ENCODE peak calls at places on chromosomes 2 and 18, in nine cellular contexts. One of them, this sample, is unnamed.

GRCh38 chr2:167595021-167595420 is 652.4 kb downstream of the STK39 start:
- DNase-seq in T-cell: no peak
- DNase-seq in stimulated activated CD8-positive, alpha-beta memory T cell treated with anti-CD3 and anti-CD28 coated beads, Interleukin-2, amount 100 ng/mL, for 48 hours: no peak
- DNase-seq in NCI-H69: no peak
- DNase-seq in choroid plexus epithelial cell: no peak
- DNase-seq in effector CD4-positive, alpha-beta T cell: no peak
- DNase-seq in progenitor cell of endocrine pancreas: no peak
- DNase-seq in NCI-H82: no peak
- DNase-seq in posterior vena cava: no peak
- DNase-seq in this sample: no peak

GRCh38 chr2:6337123-6337830 is 528.4 kb downstream of the CMPK2 start:
- DNase-seq in T-cell: no peak
- DNase-seq in stimulated activated CD8-positive, alpha-beta memory T cell treated with anti-CD3 and anti-CD28 coated beads, Interleukin-2, amount 100 ng/mL, for 48 hours: no peak
- DNase-seq in NCI-H69: peak; percentile 63
- DNase-seq in choroid plexus epithelial cell: no peak
- DNase-seq in effector CD4-positive, alpha-beta T cell: no peak
- DNase-seq in progenitor cell of endocrine pancreas: no peak
- DNase-seq in NCI-H82: no peak
- DNase-seq in posterior vena cava: no peak
- DNase-seq in this sample: no peak

GRCh38 chr2:28368417-28368798 is 24.2 kb upstream of the FOSL2 start:
- DNase-seq in T-cell: no peak
- DNase-seq in stimulated activated CD8-positive, alpha-beta memory T cell treated with anti-CD3 and anti-CD28 coated beads, Interleukin-2, amount 100 ng/mL, for 48 hours: no peak
- DNase-seq in NCI-H69: no peak
- DNase-seq in choroid plexus epithelial cell: no peak
- DNase-seq in effector CD4-positive, alpha-beta T cell: no peak
- DNase-seq in progenitor cell of endocrine pancreas: no peak
- DNase-seq in NCI-H82: no peak
- DNase-seq in posterior vena cava: no peak
- DNase-seq in this sample: no peak

GRCh38 chr2:17813742-17814458 is 2.4 kb upstream of the MSGN1 start:
- DNase-seq in T-cell: no peak
- DNase-seq in stimulated activated CD8-positive, alpha-beta memory T cell treated with anti-CD3 and anti-CD28 coated beads, Interleukin-2, amount 100 ng/mL, for 48 hours: no peak
- DNase-seq in NCI-H69: peak; percentile 19
- DNase-seq in choroid plexus epithelial cell: peak; percentile 21
- DNase-seq in effector CD4-positive, alpha-beta T cell: no peak
- DNase-seq in progenitor cell of endocrine pancreas: no peak
- DNase-seq in NCI-H82: peak; percentile 85
- DNase-seq in posterior vena cava: no peak
- DNase-seq in this sample: no peak

GRCh38 chr2:224284134-224284946 is 117.6 kb downstream of the FAM124B start:
- DNase-seq in T-cell: no peak
- DNase-seq in stimulated activated CD8-positive, alpha-beta memory T cell treated with anti-CD3 and anti-CD28 coated beads, Interleukin-2, amount 100 ng/mL, for 48 hours: no peak
- DNase-seq in NCI-H69: peak; percentile 54
- DNase-seq in choroid plexus epithelial cell: peak; percentile 45
- DNase-seq in effector CD4-positive, alpha-beta T cell: peak; percentile 18
- DNase-seq in progenitor cell of endocrine pancreas: no peak
- DNase-seq in NCI-H82: peak; percentile 77
- DNase-seq in posterior vena cava: no peak
- DNase-seq in this sample: no peak

GRCh38 chr2:111199840-111200239 is 79.1 kb downstream of the BCL2L11 start:
- DNase-seq in T-cell: no peak
- DNase-seq in stimulated activated CD8-positive, alpha-beta memory T cell treated with anti-CD3 and anti-CD28 coated beads, Interleukin-2, amount 100 ng/mL, for 48 hours: no peak
- DNase-seq in NCI-H69: no peak
- DNase-seq in choroid plexus epithelial cell: no peak
- DNase-seq in effector CD4-positive, alpha-beta T cell: no peak
- DNase-seq in progenitor cell of endocrine pancreas: no peak
- DNase-seq in NCI-H82: no peak
- DNase-seq in posterior vena cava: no peak
- DNase-seq in this sample: no peak

GRCh38 chr2:99856119-99856518 is 286.3 kb downstream of the AFF3 start:
- DNase-seq in T-cell: no peak
- DNase-seq in stimulated activated CD8-positive, alpha-beta memory T cell treated with anti-CD3 and anti-CD28 coated beads, Interleukin-2, amount 100 ng/mL, for 48 hours: no peak
- DNase-seq in NCI-H69: no peak
- DNase-seq in choroid plexus epithelial cell: no peak
- DNase-seq in effector CD4-positive, alpha-beta T cell: no peak
- DNase-seq in progenitor cell of endocrine pancreas: no peak
- DNase-seq in NCI-H82: no peak
- DNase-seq in posterior vena cava: no peak
- DNase-seq in this sample: no peak

GRCh38 chr2:150075831-150076230 is 411.6 kb downstream of the RND3 start:
- DNase-seq in T-cell: no peak
- DNase-seq in stimulated activated CD8-positive, alpha-beta memory T cell treated with anti-CD3 and anti-CD28 coated beads, Interleukin-2, amount 100 ng/mL, for 48 hours: no peak
- DNase-seq in NCI-H69: no peak
- DNase-seq in choroid plexus epithelial cell: peak; percentile 46
- DNase-seq in effector CD4-positive, alpha-beta T cell: no peak
- DNase-seq in progenitor cell of endocrine pancreas: no peak
- DNase-seq in NCI-H82: no peak
- DNase-seq in posterior vena cava: no peak
- DNase-seq in this sample: no peak

GRCh38 chr2:30323499-30323898 is 92.2 kb downstream of the LBH start:
- DNase-seq in T-cell: no peak
- DNase-seq in stimulated activated CD8-positive, alpha-beta memory T cell treated with anti-CD3 and anti-CD28 coated beads, Interleukin-2, amount 100 ng/mL, for 48 hours: no peak
- DNase-seq in NCI-H69: peak; percentile 64
- DNase-seq in choroid plexus epithelial cell: no peak
- DNase-seq in effector CD4-positive, alpha-beta T cell: no peak
- DNase-seq in progenitor cell of endocrine pancreas: no peak
- DNase-seq in NCI-H82: peak; percentile 66
- DNase-seq in posterior vena cava: no peak
- DNase-seq in this sample: no peak

GRCh38 chr18:63098014-63098981 is 221.3 kb downstream of the BCL2 start:
- DNase-seq in T-cell: peak; percentile 49
- DNase-seq in stimulated activated CD8-positive, alpha-beta memory T cell treated with anti-CD3 and anti-CD28 coated beads, Interleukin-2, amount 100 ng/mL, for 48 hours: peak; percentile 31
- DNase-seq in NCI-H69: no peak
- DNase-seq in choroid plexus epithelial cell: no peak
- DNase-seq in effector CD4-positive, alpha-beta T cell: no peak
- DNase-seq in progenitor cell of endocrine pancreas: no peak
- DNase-seq in NCI-H82: no peak
- DNase-seq in posterior vena cava: no peak
- DNase-seq in this sample: no peak

GRCh38 chr2:198293281-198293680 is 488.9 kb downstream of the PLCL1 start:
- DNase-seq in T-cell: no peak
- DNase-seq in stimulated activated CD8-positive, alpha-beta memory T cell treated with anti-CD3 and anti-CD28 coated beads, Interleukin-2, amount 100 ng/mL, for 48 hours: no peak
- DNase-seq in NCI-H69: no peak
- DNase-seq in choroid plexus epithelial cell: no peak
- DNase-seq in effector CD4-positive, alpha-beta T cell: no peak
- DNase-seq in progenitor cell of endocrine pancreas: no peak
- DNase-seq in NCI-H82: no peak
- DNase-seq in posterior vena cava: no peak
- DNase-seq in this sample: no peak

GRCh38 chr2:118697771-118698170 is 149.7 kb downstream of the EN1 start:
- DNase-seq in T-cell: no peak
- DNase-seq in stimulated activated CD8-positive, alpha-beta memory T cell treated with anti-CD3 and anti-CD28 coated beads, Interleukin-2, amount 100 ng/mL, for 48 hours: no peak
- DNase-seq in NCI-H69: no peak
- DNase-seq in choroid plexus epithelial cell: peak; percentile 58
- DNase-seq in effector CD4-positive, alpha-beta T cell: no peak
- DNase-seq in progenitor cell of endocrine pancreas: no peak
- DNase-seq in NCI-H82: no peak
- DNase-seq in posterior vena cava: no peak
- DNase-seq in this sample: no peak